ENCODE peak calls at places on chromosomes 16 and 17, in seven cellular contexts. K, R, S, E, G, N and L are unnamed samples.

GRCh38 chr16:52469775-52470174 is 77.2 kb downstream of the TOX3 start:
- DNase-seq in K (no peak), R (no peak), S (no peak), E (no peak), G (no peak), N (no peak), L (no peak)

GRCh38 chr17:81859906-81860755 is at the start of gene P4HB:
- DNase-seq in K (no peak), R (no peak), S (no peak), E (no peak), G (no peak), N (no peak), L (no peak)

GRCh38 chr16:82379601-82380000 is 209.6 kb upstream of the MPHOSPH6 start:
- DNase-seq in K (no peak), R (no peak), S (no peak), E (no peak), G (no peak), N (no peak), L (no peak)

GRCh38 chr17:29549169-29549935 is 17.5 kb downstream of the ABHD15 start:
- DNase-seq in K (no peak), R (no peak), S (no peak), E (peak), G (no peak), N (no peak), L (no peak)

GRCh38 chr17:75012320-75013076 is at the start of gene MRPL58:
- DNase-seq in K (peak), R (peak), S (peak), E (peak), G (peak), N (peak), L (peak)

GRCh38 chr17:836154-836553 is 54.0 kb downstream of the MRM3 start:
- DNase-seq in K (no peak), R (no peak), S (no peak), E (peak), G (no peak), N (no peak), L (no peak)

GRCh38 chr16:46918905-46919792 is 35.0 kb downstream of the GPT2 start:
- DNase-seq in K (no peak), R (no peak), S (no peak), E (no peak), G (no peak), N (peak), L (no peak)

GRCh38 chr17:45314761-45315549 is 1.9 kb downstream of the MAP3K14 start:
- DNase-seq in K (peak), R (no peak), S (no peak), E (peak), G (peak), N (no peak), L (no peak)

GRCh38 chr17:63274156-63274555 is 171.9 kb downstream of the CYB561 start:
- DNase-seq in K (no peak), R (no peak), S (no peak), E (peak), G (peak), N (no peak), L (no peak)

GRCh38 chr16:57377080-57377841 is 5.0 kb downstream of the CX3CL1 start:
- DNase-seq in K (no peak), R (peak), S (no peak), E (peak), G (no peak), N (peak), L (no peak)

GRCh38 chr16:14286381-14287230 is 215.5 kb downstream of the MRTFB start:
- DNase-seq in K (peak), R (no peak), S (no peak), E (no peak), G (no peak), N (no peak), L (no peak)